ENCODE peak calls at places on chromosomes 6 and 20, in four cellular contexts. Z is HepG2, T is H1, Y is GM12878. U is an unnamed sample.

GRCh38 chr20:13220857-13221297 is at the start of gene ISM1:
- DNase-seq in Z (no peak), Y (no peak), T (peak), U (no peak)

GRCh38 chr6:53746442-53747103 is 48.2 kb upstream of the LRRC1 start:
- DNase-seq in Z (peak), T (no peak), Y (no peak), U (no peak)

GRCh38 chr6:152893187-152893586 is 89.7 kb downstream of the FBXO5 start:
- DNase-seq in Y (no peak), T (no peak), Z (no peak), U (no peak)

GRCh38 chr6:912871-913663 is 220.1 kb upstream of the EXOC2 start:
- DNase-seq in T (no peak), Z (peak), Y (no peak), U (peak)

GRCh38 chr6:30202366-30202765 is 10.8 kb downstream of the TRIM26 start:
- DNase-seq in Y (no peak), Z (no peak), T (no peak), U (no peak)

GRCh38 chr6:111725446-111726112 is 119.9 kb upstream of the TRAF3IP2 start:
- DNase-seq in Y (no peak), T (no peak), Z (no peak), U (no peak)

GRCh38 chr20:11509776-11510175 is 407.9 kb upstream of the BTBD3 start:
- DNase-seq in T (no peak), Y (no peak), Z (no peak), U (no peak)

GRCh38 chr20:61844621-61845020 is 221.1 kb downstream of the TAF4 start:
- DNase-seq in Z (no peak), T (no peak), Y (no peak), U (no peak)

GRCh38 chr20:50980071-50980681 is 21.6 kb downstream of the MOCS3 start:
- DNase-seq in Y (no peak), Z (peak), T (no peak), U (no peak)

GRCh38 chr20:63978319-63979220 is 872 bp downstream of the SAMD10 start:
- DNase-seq in T (peak), Y (no peak), Z (peak), U (peak)

GRCh38 chr6:47671777-47672176 is 26.6 kb upstream of the ADGRF4 start:
- DNase-seq in T (no peak), Y (no peak), Z (no peak), U (no peak)

GRCh38 chr20:44028868-44029847 is 114.5 kb downstream of the TOX2 start:
- DNase-seq in Y (peak), T (no peak), Z (no peak), U (no peak)

GRCh38 chr20:9743871-9744270 is 95.0 kb downstream of the PAK5 start:
- DNase-seq in Z (no peak), T (no peak), Y (no peak), U (no peak)

GRCh38 chr20:49148601-49149000 is 39.5 kb downstream of the STAU1 start:
- DNase-seq in T (no peak), Y (no peak), Z (no peak), U (no peak)

GRCh38 chr6:140043762-140044378 is 669.4 kb upstream of the CITED2 start:
- DNase-seq in Z (no peak), T (no peak), Y (no peak), U (no peak)

GRCh38 chr6:42131531-42131930 is 10.9 kb downstream of the C6orf132 start:
- DNase-seq in T (no peak), Y (no peak), Z (no peak), U (no peak)

GRCh38 chr6:81940451-81940850 is 188.0 kb upstream of the TENT5A start:
- DNase-seq in T (no peak), Y (no peak), Z (no peak), U (no peak)

GRCh38 chr20:40494238-40494637 is 194.8 kb downstream of the MAFB start:
- DNase-seq in T (no peak), Y (no peak), Z (no peak), U (no peak)

GRCh38 chr20:17806739-17807441 is 107.1 kb downstream of the BANF2 start:
- DNase-seq in Z (no peak), Y (no peak), T (peak), U (peak)

GRCh38 chr20:19909696-19910095 is 107.5 kb upstream of the NAA20 start:
- DNase-seq in T (no peak), Y (no peak), Z (no peak), U (no peak)

GRCh38 chr20:54134445-54135220 is 39.2 kb downstream of the CYP24A1 start:
- DNase-seq in Y (no peak), T (no peak), Z (peak), U (no peak)

GRCh38 chr20:47929368-47930115 is 144.3 kb upstream of the SULF2 start:
- DNase-seq in T (no peak), Y (no peak), Z (no peak), U (no peak)

GRCh38 chr20:13868331-13868730 is 83.5 kb downstream of the NDUFAF5 start:
- DNase-seq in Y (no peak), Z (no peak), T (no peak), U (no peak)

GRCh38 chr6:19377722-19378121 is 459.4 kb upstream of the ID4 start:
- DNase-seq in Z (no peak), Y (no peak), T (no peak), U (no peak)

DNA sequence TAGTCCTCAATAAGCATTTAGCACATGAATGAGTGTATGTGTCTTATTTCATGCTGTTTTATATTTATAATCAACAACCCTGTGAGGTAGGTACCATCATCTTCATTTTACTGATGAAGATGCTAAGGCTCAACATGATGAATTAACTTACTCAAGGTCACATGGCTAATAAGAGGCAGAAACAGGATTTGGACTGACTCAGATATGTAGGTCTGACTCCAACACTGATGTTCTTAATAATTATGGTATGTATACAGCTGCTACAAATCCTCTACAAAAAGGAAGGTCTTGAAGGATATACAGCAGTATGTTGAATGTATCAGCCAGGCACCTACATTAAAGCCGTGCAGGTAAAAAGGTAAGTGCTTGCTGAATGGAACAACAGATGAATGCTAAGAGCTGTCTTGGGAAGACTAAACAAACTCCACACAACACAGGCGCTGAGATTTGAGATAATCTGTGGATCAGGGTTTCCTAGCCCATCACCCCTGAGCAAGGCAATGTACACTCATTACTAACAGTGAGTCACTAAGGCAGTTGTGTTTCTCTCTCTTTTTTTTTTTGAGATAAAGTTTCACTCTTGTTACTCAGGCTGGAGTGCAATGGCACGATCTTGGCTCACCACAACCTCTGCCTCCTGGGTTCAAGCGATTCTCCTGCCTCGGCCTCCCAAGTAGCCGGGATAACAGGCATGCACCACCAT is 31.9 kb downstream of the TTI1 start:
- DNase-seq in Z (no peak), Y (no peak), T (no peak), U (no peak)
- TF ChIP-seq HDAC6 in Z (no peak), Y (no peak), T (no peak), U (no peak)

GRCh38 chr6:142803495-142804049 is 141.4 kb downstream of the HIVEP2 start:
- DNase-seq in T (no peak), Z (no peak), Y (no peak), U (no peak)

GRCh38 chr6:142800240-142800639 is 144.7 kb downstream of the HIVEP2 start:
- DNase-seq in Z (no peak), Y (no peak), T (no peak), U (no peak)

GRCh38 chr6:142803027-142803426 is 141.9 kb downstream of the HIVEP2 start:
- DNase-seq in T (no peak), Y (no peak), Z (no peak), U (no peak)

GRCh38 chr6:142804490-142804889 is 140.5 kb downstream of the HIVEP2 start:
- DNase-seq in Y (no peak), T (no peak), Z (no peak), U (no peak)

GRCh38 chr6:142802124-142802523 is 142.9 kb downstream of the HIVEP2 start:
- DNase-seq in T (no peak), Y (no peak), Z (peak), U (no peak)
- TF ChIP-seq HDAC6 in T (no peak), Y (no peak), Z (no peak), U (no peak)

GRCh38 chr6:106972500-106972899 is 2.0 kb downstream of the CD24 start:
- DNase-seq in Y (no peak), Z (no peak), T (no peak), U (no peak)
- TF ChIP-seq HDAC6 in Y (no peak), Z (no peak), T (no peak), U (no peak)

GRCh38 chr6:44172759-44173500 is 14.3 kb downstream of the CAPN11 start:
- DNase-seq in T (peak), Y (peak), Z (peak), U (peak)
- TF ChIP-seq HDAC6 in T (no peak), Y (no peak), Z (no peak), U (no peak)

DNA sequence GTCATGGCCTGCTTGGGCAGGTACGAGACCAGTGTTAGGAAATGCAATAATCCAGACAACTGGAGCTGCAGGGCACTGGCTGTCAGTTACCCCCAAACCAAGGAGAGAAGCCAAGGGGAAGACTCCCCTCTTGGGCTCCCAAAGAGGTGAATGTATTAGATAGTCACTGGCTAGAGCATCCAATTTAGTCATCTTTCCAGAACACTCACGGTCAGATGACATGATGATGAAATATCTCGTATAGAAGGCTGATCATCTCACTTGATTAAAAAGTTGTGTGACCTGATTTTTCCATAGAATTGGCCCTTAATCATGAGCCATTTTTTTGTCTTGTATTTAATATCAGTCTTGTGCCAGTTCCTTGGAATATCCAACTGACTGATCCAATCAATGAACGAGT is 40.7 kb downstream of the SLC22A3 start:
- DNase-seq in Z (no peak), T (no peak), Y (no peak), U (no peak)
- TF ChIP-seq HDAC6 in Z (no peak), T (no peak), Y (no peak), U (no peak)

GRCh38 chr20:6769953-6770831 is 2.7 kb downstream of the BMP2 start:
- DNase-seq in Y (no peak), T (peak), Z (no peak), U (no peak)
- TF ChIP-seq HDAC6 in Y (no peak), T (no peak), Z (no peak), U (no peak)

GRCh38 chr20:36974660-36975059 is 23.2 kb upstream of the SAMHD1 start:
- DNase-seq in T (no peak), Z (no peak), Y (no peak), U (no peak)
- TF ChIP-seq HDAC6 in T (no peak), Z (no peak), Y (no peak), U (no peak)

GRCh38 chr6:14748679-14749078 is 497.2 kb upstream of the JARID2 start:
- DNase-seq in T (no peak), Y (no peak), Z (no peak), U (no peak)

GRCh38 chr6:14746139-14746837 is 499.6 kb upstream of the JARID2 start:
- DNase-seq in T (no peak), Z (no peak), Y (no peak), U (no peak)

GRCh38 chr6:14751645-14752173 is 494.2 kb upstream of the JARID2 start:
- DNase-seq in Y (no peak), T (no peak), Z (no peak), U (no peak)

GRCh38 chr6:14744212-14744556 is 501.7 kb upstream of the JARID2 start:
- DNase-seq in T (no peak), Z (no peak), Y (no peak), U (no peak)

DNA sequence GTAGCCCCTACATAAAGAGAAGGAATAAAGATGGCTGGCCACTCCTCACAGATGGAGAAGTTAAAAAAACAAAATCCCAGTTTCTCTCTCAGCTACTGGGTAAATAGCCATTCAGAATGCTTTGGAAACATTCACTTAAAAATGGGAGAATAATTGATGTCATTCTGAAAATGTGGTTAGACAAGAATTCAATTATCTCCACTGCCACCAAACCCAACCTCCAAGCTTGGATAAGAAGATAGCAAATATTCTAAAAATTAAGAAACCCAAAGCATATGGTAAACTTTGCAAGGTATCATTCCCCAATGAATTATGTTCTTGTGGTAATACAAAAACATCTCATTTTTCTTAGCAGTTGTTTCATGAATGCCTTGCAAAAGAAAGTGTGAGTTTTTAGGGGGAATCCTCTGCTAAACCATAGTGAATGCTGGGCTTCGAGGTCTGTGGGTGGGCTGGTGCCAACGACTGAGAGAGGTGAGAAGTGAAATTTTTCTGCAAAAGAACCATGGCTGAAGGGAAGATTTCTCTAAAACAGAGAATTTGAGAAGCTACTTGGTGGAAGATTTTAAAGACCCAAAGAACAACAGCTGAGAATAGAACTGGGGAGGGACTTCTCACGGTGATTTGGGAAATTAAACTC is 497.9 kb upstream of the JARID2 start:
- DNase-seq in Y (no peak), Z (no peak), T (no peak), U (no peak)
- TF ChIP-seq HDAC6 in Y (no peak), Z (no peak), T (no peak), U (no peak)